ENCODE peak calls at places on chromosomes 3 and 15, in four cellular contexts. One of them, this sample, is unnamed.

GRCh38 chr3:46646700-46647099 is 34.4 kb downstream of the FAM240A start:
- DNase-seq in Daoy: peak; percentile 46
- DNase-seq in fibroblast of lung: peak; percentile 65
- DNase-seq in SJSA1: no peak
- DNase-seq in this sample: no peak

GRCh38 chr3:171699611-171700010 is 110.7 kb downstream of the PLD1 start:
- DNase-seq in Daoy: no peak
- DNase-seq in fibroblast of lung: no peak
- DNase-seq in SJSA1: no peak
- DNase-seq in this sample: no peak

GRCh38 chr15:58369261-58369699 is 62.5 kb upstream of the LIPC start:
- DNase-seq in Daoy: peak; percentile 83
- DNase-seq in fibroblast of lung: peak; percentile 51
- DNase-seq in SJSA1: peak; percentile 60
- DNase-seq in this sample: no peak

GRCh38 chr3:11583226-11583625 is 60.5 kb downstream of the VGLL4 start:
- DNase-seq in Daoy: no peak
- DNase-seq in fibroblast of lung: no peak
- DNase-seq in SJSA1: no peak
- DNase-seq in this sample: no peak

GRCh38 chr15:75455982-75456531 is 4.6 kb upstream of the SIN3A start:
- DNase-seq in Daoy: peak; percentile 58
- DNase-seq in fibroblast of lung: peak; percentile 33
- DNase-seq in SJSA1: no peak
- DNase-seq in this sample: peak; percentile 50

GRCh38 chr3:177905173-177905894 is 630.9 kb upstream of the KCNMB2 start:
- DNase-seq in Daoy: peak; percentile 49
- DNase-seq in fibroblast of lung: peak; percentile 76
- DNase-seq in SJSA1: no peak
- DNase-seq in this sample: no peak

GRCh38 chr3:107524214-107525100 is 1.7 kb downstream of the BBX start:
- DNase-seq in Daoy: peak; percentile 70
- DNase-seq in fibroblast of lung: peak; percentile 52
- DNase-seq in SJSA1: peak; percentile 59
- DNase-seq in this sample: peak; percentile 21

GRCh38 chr3:43996379-43997301 is 245.0 kb upstream of the TOPAZ1 start:
- DNase-seq in Daoy: peak; percentile 70
- DNase-seq in fibroblast of lung: peak; percentile 59
- DNase-seq in SJSA1: no peak
- DNase-seq in this sample: no peak

GRCh38 chr15:100350434-100351226 is 8.9 kb upstream of the ADAMTS17 start:
- DNase-seq in Daoy: no peak
- DNase-seq in fibroblast of lung: peak; percentile 91
- DNase-seq in SJSA1: no peak
- DNase-seq in this sample: no peak

GRCh38 chr15:48040166-48040817 is 80.5 kb upstream of the SLC24A5 start:
- DNase-seq in Daoy: peak; percentile 55
- DNase-seq in fibroblast of lung: peak; percentile 44
- DNase-seq in SJSA1: no peak
- DNase-seq in this sample: no peak

GRCh38 chr15:78203346-78204225 is 30.8 kb downstream of the ACSBG1 start:
- DNase-seq in Daoy: no peak
- DNase-seq in fibroblast of lung: no peak
- DNase-seq in SJSA1: no peak
- DNase-seq in this sample: no peak

GRCh38 chr15:71512281-71513016 is 297.9 kb upstream of the NR2E3 start:
- DNase-seq in Daoy: no peak
- DNase-seq in fibroblast of lung: no peak
- DNase-seq in SJSA1: no peak
- DNase-seq in this sample: no peak

GRCh38 chr3:146746190-146746589 is 141.0 kb upstream of the PLSCR5 start:
- DNase-seq in Daoy: no peak
- DNase-seq in fibroblast of lung: no peak
- DNase-seq in SJSA1: no peak
- DNase-seq in this sample: no peak

GRCh38 chr3:55090310-55090709 is 162.5 kb upstream of the LRTM1 start:
- DNase-seq in Daoy: no peak
- DNase-seq in fibroblast of lung: no peak
- DNase-seq in SJSA1: no peak
- DNase-seq in this sample: no peak

GRCh38 chr3:114052216-114052615 is 4.1 kb downstream of the CCDC191 start:
- DNase-seq in Daoy: peak; percentile 7
- DNase-seq in fibroblast of lung: no peak
- DNase-seq in SJSA1: no peak
- DNase-seq in this sample: no peak

GRCh38 chr3:10263549-10264363 is 15.5 kb downstream of the TATDN2 start:
- DNase-seq in Daoy: peak; percentile 8
- DNase-seq in fibroblast of lung: peak; percentile 46
- DNase-seq in SJSA1: no peak
- DNase-seq in this sample: no peak

GRCh38 chr3:140972833-140973232 is 31.2 kb downstream of the SLC25A36 start:
- DNase-seq in Daoy: no peak
- DNase-seq in fibroblast of lung: peak; percentile 48
- DNase-seq in SJSA1: no peak
- DNase-seq in this sample: peak; percentile 53

GRCh38 chr15:88744548-88745020 is 58.7 kb upstream of the ACAN start:
- DNase-seq in Daoy: no peak
- DNase-seq in fibroblast of lung: no peak
- DNase-seq in SJSA1: no peak
- DNase-seq in this sample: no peak

GRCh38 chr3:155064920-155065319 is 15.2 kb upstream of the MME start:
- DNase-seq in Daoy: no peak
- DNase-seq in fibroblast of lung: peak; percentile 11
- DNase-seq in SJSA1: no peak
- DNase-seq in this sample: no peak

GRCh38 chr15:40409366-40409765 is 3.8 kb downstream of the IVD start:
- DNase-seq in Daoy: no peak
- DNase-seq in fibroblast of lung: no peak
- DNase-seq in SJSA1: no peak
- DNase-seq in this sample: no peak

GRCh38 chr3:128859573-128860154 is 19.8 kb upstream of the ACAD9 start:
- DNase-seq in Daoy: no peak
- DNase-seq in fibroblast of lung: peak; percentile 21
- DNase-seq in SJSA1: no peak
- DNase-seq in this sample: no peak

GRCh38 chr3:193746832-193747231 is 153.8 kb downstream of the OPA1 start:
- DNase-seq in Daoy: no peak
- DNase-seq in fibroblast of lung: no peak
- DNase-seq in SJSA1: no peak
- DNase-seq in this sample: no peak

GRCh38 chr3:9891072-9891622 is 737 bp downstream of the JAGN1 start:
- DNase-seq in Daoy: no peak
- DNase-seq in fibroblast of lung: no peak
- DNase-seq in SJSA1: no peak
- DNase-seq in this sample: no peak

GRCh38 chr3:11478167-11478566 is 165.5 kb downstream of the VGLL4 start:
- DNase-seq in Daoy: no peak
- DNase-seq in fibroblast of lung: no peak
- DNase-seq in SJSA1: no peak
- DNase-seq in this sample: no peak

GRCh38 chr3:194277547-194278091 is 73.5 kb downstream of the CPN2 start:
- DNase-seq in Daoy: peak; percentile 68
- DNase-seq in fibroblast of lung: peak; percentile 90
- DNase-seq in SJSA1: no peak
- DNase-seq in this sample: no peak

GRCh38 chr3:159266779-159267178 is 464.9 kb downstream of the MFSD1 start:
- DNase-seq in Daoy: peak; percentile 61
- DNase-seq in fibroblast of lung: peak; percentile 17
- DNase-seq in SJSA1: no peak
- DNase-seq in this sample: no peak

GRCh38 chr3:8767667-8768363 is 1.6 kb downstream of the OXTR start:
- DNase-seq in Daoy: no peak
- DNase-seq in fibroblast of lung: peak; percentile 11
- DNase-seq in SJSA1: no peak
- DNase-seq in this sample: no peak

GRCh38 chr3:81072591-81072990 is 688.9 kb downstream of the GBE1 start:
- DNase-seq in Daoy: no peak
- DNase-seq in fibroblast of lung: no peak
- DNase-seq in SJSA1: no peak
- DNase-seq in this sample: no peak

GRCh38 chr3:128787256-128788253 is 61.6 kb downstream of the RAB7A start:
- DNase-seq in Daoy: peak; percentile 59
- DNase-seq in fibroblast of lung: no peak
- DNase-seq in SJSA1: peak; percentile 50
- DNase-seq in this sample: peak; percentile 91

GRCh38 chr3:129618901-129619671 is 12.6 kb upstream of the PLXND1 start:
- DNase-seq in Daoy: peak; percentile 45
- DNase-seq in fibroblast of lung: no peak
- DNase-seq in SJSA1: no peak
- DNase-seq in this sample: no peak

GRCh38 chr3:93994056-93994455 is 14.1 kb downstream of the ARL13B start:
- DNase-seq in Daoy: no peak
- DNase-seq in fibroblast of lung: peak; percentile 2
- DNase-seq in SJSA1: no peak
- DNase-seq in this sample: no peak

GRCh38 chr3:191051037-191051436 is 148.0 kb upstream of the OSTN start:
- DNase-seq in Daoy: peak; percentile 9
- DNase-seq in fibroblast of lung: peak; percentile 65
- DNase-seq in SJSA1: no peak
- DNase-seq in this sample: no peak

GRCh38 chr3:183701744-183702143 is 4.1 kb downstream of the YEATS2 start:
- DNase-seq in Daoy: no peak
- DNase-seq in fibroblast of lung: no peak
- DNase-seq in SJSA1: no peak
- DNase-seq in this sample: no peak

GRCh38 chr3:152405915-152406802 is 137.4 kb downstream of the MBNL1 start:
- DNase-seq in Daoy: no peak
- DNase-seq in fibroblast of lung: peak; percentile 97
- DNase-seq in SJSA1: no peak
- DNase-seq in this sample: no peak

GRCh38 chr3:194879991-194880939 is 194.6 kb downstream of the FAM43A start:
- DNase-seq in Daoy: peak; percentile 60
- DNase-seq in fibroblast of lung: peak; percentile 36
- DNase-seq in SJSA1: no peak
- DNase-seq in this sample: no peak

GRCh38 chr3:118943597-118943996 is 91.0 kb downstream of the IGSF11 start:
- DNase-seq in Daoy: no peak
- DNase-seq in fibroblast of lung: no peak
- DNase-seq in SJSA1: no peak
- DNase-seq in this sample: no peak

GRCh38 chr3:71245971-71246860 is 337.3 kb downstream of the FOXP1 start:
- DNase-seq in Daoy: no peak
- DNase-seq in fibroblast of lung: no peak
- DNase-seq in SJSA1: no peak
- DNase-seq in this sample: no peak

GRCh38 chr3:128068156-128068620 is 16.0 kb downstream of the SEC61A1 start:
- DNase-seq in Daoy: peak; percentile 47
- DNase-seq in fibroblast of lung: peak; percentile 59
- DNase-seq in SJSA1: no peak
- DNase-seq in this sample: peak; percentile 29

GRCh38 chr3:71498543-71498942 is 85.0 kb downstream of the FOXP1 start:
- DNase-seq in Daoy: no peak
- DNase-seq in fibroblast of lung: no peak
- DNase-seq in SJSA1: no peak
- DNase-seq in this sample: no peak

This sample was measured in SW 1271.